ENCODE peak calls at places on chromosomes 2 and 18, in seven cellular contexts. One of them, this sample, is unnamed.

GRCh38 chr2:126187665-126188064 is 468.3 kb upstream of the GYPC start:
- DNase-seq in CMK: no peak
- DNase-seq in activated naive CD4-positive, alpha-beta T cell: no peak
- DNase-seq in EL: no peak
- DNase-seq in CD8-positive, alpha-beta memory T cell: no peak
- DNase-seq in hypothalamus: no peak
- DNase-seq in cardiac fibroblast: peak
- DNase-seq in this sample: no peak

GRCh38 chr2:166184789-166185188 is 57.0 kb upstream of the SCN1A start:
- DNase-seq in CMK: no peak
- DNase-seq in CD8-positive, alpha-beta memory T cell: no peak
- DNase-seq in cardiac fibroblast: no peak
- DNase-seq in activated naive CD4-positive, alpha-beta T cell: no peak
- DNase-seq in hypothalamus: no peak
- DNase-seq in EL: peak
- DNase-seq in this sample: no peak

GRCh38 chr2:216888907-216889622 is 29.2 kb upstream of the TNP1 start:
- DNase-seq in activated naive CD4-positive, alpha-beta T cell: no peak
- DNase-seq in hypothalamus: no peak
- DNase-seq in CMK: no peak
- DNase-seq in cardiac fibroblast: no peak
- DNase-seq in CD8-positive, alpha-beta memory T cell: no peak
- DNase-seq in EL: no peak
- DNase-seq in this sample: no peak

GRCh38 chr18:845152-845819 is 33.2 kb upstream of the YES1 start:
- DNase-seq in activated naive CD4-positive, alpha-beta T cell: no peak
- DNase-seq in CMK: no peak
- DNase-seq in hypothalamus: no peak
- DNase-seq in EL: peak
- DNase-seq in cardiac fibroblast: peak
- DNase-seq in CD8-positive, alpha-beta memory T cell: no peak
- DNase-seq in this sample: no peak

GRCh38 chr18:5979176-5979888 is 84.0 kb upstream of the TMEM200C start:
- DNase-seq in cardiac fibroblast: no peak
- DNase-seq in CMK: no peak
- DNase-seq in activated naive CD4-positive, alpha-beta T cell: no peak
- DNase-seq in hypothalamus: no peak
- DNase-seq in CD8-positive, alpha-beta memory T cell: no peak
- DNase-seq in EL: no peak
- DNase-seq in this sample: no peak

GRCh38 chr2:151713291-151713903 is 20.9 kb downstream of the NEB start:
- DNase-seq in activated naive CD4-positive, alpha-beta T cell: no peak
- DNase-seq in CMK: no peak
- DNase-seq in hypothalamus: no peak
- DNase-seq in EL: no peak
- DNase-seq in CD8-positive, alpha-beta memory T cell: no peak
- DNase-seq in cardiac fibroblast: no peak
- DNase-seq in this sample: no peak

GRCh38 chr18:45275367-45276113 is 339.7 kb upstream of the SLC14A2 start:
- DNase-seq in CMK: peak
- DNase-seq in activated naive CD4-positive, alpha-beta T cell: no peak
- DNase-seq in hypothalamus: no peak
- DNase-seq in EL: peak
- DNase-seq in CD8-positive, alpha-beta memory T cell: no peak
- DNase-seq in cardiac fibroblast: peak
- DNase-seq in this sample: no peak

GRCh38 chr18:313931-314330 is 46.1 kb upstream of the THOC1 start:
- DNase-seq in EL: no peak
- DNase-seq in hypothalamus: no peak
- DNase-seq in CMK: no peak
- DNase-seq in CD8-positive, alpha-beta memory T cell: no peak
- DNase-seq in cardiac fibroblast: no peak
- DNase-seq in activated naive CD4-positive, alpha-beta T cell: no peak
- DNase-seq in this sample: no peak

GRCh38 chr18:1511619-1512311 is 607.1 kb downstream of the ADCYAP1 start:
- DNase-seq in cardiac fibroblast: no peak
- DNase-seq in CD8-positive, alpha-beta memory T cell: no peak
- DNase-seq in EL: no peak
- DNase-seq in hypothalamus: no peak
- DNase-seq in CMK: no peak
- DNase-seq in activated naive CD4-positive, alpha-beta T cell: no peak
- DNase-seq in this sample: no peak

GRCh38 chr2:343355-343754 is 55.5 kb upstream of the ALKAL2 start:
- DNase-seq in EL: no peak
- DNase-seq in activated naive CD4-positive, alpha-beta T cell: no peak
- DNase-seq in hypothalamus: no peak
- DNase-seq in cardiac fibroblast: no peak
- DNase-seq in CMK: no peak
- DNase-seq in CD8-positive, alpha-beta memory T cell: no peak
- DNase-seq in this sample: no peak

GRCh38 chr18:31566576-31567306 is 24.9 kb upstream of the TTR start:
- DNase-seq in activated naive CD4-positive, alpha-beta T cell: no peak
- DNase-seq in CD8-positive, alpha-beta memory T cell: no peak
- DNase-seq in cardiac fibroblast: no peak
- DNase-seq in CMK: no peak
- DNase-seq in hypothalamus: no peak
- DNase-seq in EL: no peak
- DNase-seq in this sample: no peak

GRCh38 chr18:66638856-66639621 is 35.1 kb upstream of the CDH19 start:
- DNase-seq in activated naive CD4-positive, alpha-beta T cell: no peak
- DNase-seq in EL: no peak
- DNase-seq in CMK: no peak
- DNase-seq in cardiac fibroblast: no peak
- DNase-seq in CD8-positive, alpha-beta memory T cell: no peak
- DNase-seq in hypothalamus: no peak
- DNase-seq in this sample: no peak